ENCODE peak calls at places on chromosome 13, in five cellular contexts. Q, V, F, X and Y are unnamed samples.

GRCh38 chr13:109381546-109382180 is 404.7 kb downstream of the IRS2 start:
- DNase-seq in F (no peak), X (peak), V (no peak), Q (peak), Y (no peak)

GRCh38 chr13:27450921-27451461 is 627 bp upstream of the MTIF3 start:
- DNase-seq in X (peak), F (peak), V (no peak), Q (peak), Y (peak)

GRCh38 chr13:110116072-110116487 is 190.9 kb downstream of the COL4A1 start:
- DNase-seq in V (no peak), F (peak), X (peak), Q (peak), Y (peak)

GRCh38 chr13:49098198-49098597 is 121.9 kb upstream of the MLNR start:
- DNase-seq in X (peak), Q (peak), F (no peak), V (peak), Y (peak)

GRCh38 chr13:45492538-45492937 is 27.8 kb downstream of the COG3 start:
- DNase-seq in X (peak), Q (peak), V (no peak), F (no peak), Y (no peak)

GRCh38 chr13:21338156-21338555 is 120.9 kb downstream of the ZDHHC20 start:
- DNase-seq in Q (no peak), V (no peak), X (no peak), F (no peak), Y (no peak)

GRCh38 chr13:71979616-71980015 is 112.6 kb upstream of the DACH1 start:
- DNase-seq in Q (no peak), F (no peak), V (no peak), X (no peak), Y (no peak)

GRCh38 chr13:95660981-95661581 is 15.9 kb upstream of the DNAJC3 start:
- DNase-seq in X (peak), Q (peak), V (no peak), F (no peak), Y (no peak)

GRCh38 chr13:78876915-78877549 is 218.1 kb upstream of the OBI1 start:
- DNase-seq in F (no peak), V (no peak), Q (no peak), X (no peak), Y (no peak)

GRCh38 chr13:50780201-50781015 is 63.1 kb downstream of the DLEU7 start:
- DNase-seq in V (no peak), Q (no peak), X (no peak), F (no peak), Y (no peak)

GRCh38 chr13:103140001-103140671 is 73.9 kb upstream of the SLC10A2 start:
- DNase-seq in Q (no peak), X (no peak), V (peak), F (no peak), Y (no peak)

GRCh38 chr13:106623799-106624198 is 55.9 kb upstream of the ARGLU1 start:
- DNase-seq in V (no peak), X (no peak), Q (no peak), F (no peak), Y (no peak)

GRCh38 chr13:43058318-43058674 is 34.9 kb downstream of the DNAJC15 start:
- DNase-seq in X (peak), V (peak), F (no peak), Q (peak), Y (no peak)

GRCh38 chr13:65149687-65150086 is 2080.4 kb downstream of the PCDH9 start:
- DNase-seq in X (no peak), Q (no peak), V (no peak), F (no peak), Y (no peak)

GRCh38 chr13:33561627-33562026 is 256.3 kb upstream of the RFC3 start:
- DNase-seq in F (no peak), V (no peak), Q (no peak), X (no peak), Y (no peak)

GRCh38 chr13:113742000-113742441 is 17.0 kb upstream of the TMEM255B start:
- DNase-seq in V (peak), X (peak), Q (peak), F (no peak), Y (peak)

GRCh38 chr13:49225358-49226042 is 5.4 kb downstream of the MLNR start:
- DNase-seq in X (peak), Q (no peak), F (no peak), V (no peak), Y (no peak)

GRCh38 chr13:21053231-21053630 is 8.2 kb downstream of the LATS2 start:
- DNase-seq in F (no peak), Q (no peak), X (no peak), V (no peak), Y (no peak)

GRCh38 chr13:85798999-85799646 is at the start of gene SLITRK6:
- DNase-seq in F (no peak), Q (no peak), V (peak), X (peak), Y (no peak)

GRCh38 chr13:113493315-113493951 is 2.9 kb upstream of the DCUN1D2 start:
- DNase-seq in F (no peak), V (peak), X (peak), Q (peak), Y (no peak)

GRCh38 chr13:30403491-30403890 is 18.8 kb upstream of the UBE2L5 start:
- DNase-seq in Q (no peak), F (no peak), X (no peak), V (no peak), Y (no peak)

GRCh38 chr13:27569405-27569804 is 50.9 kb downstream of the LNX2 start:
- DNase-seq in X (no peak), Q (no peak), F (no peak), V (no peak), Y (no peak)

GRCh38 chr13:73138276-73138950 is 79.6 kb downstream of the KLF5 start:
- DNase-seq in V (peak), Q (peak), X (peak), F (no peak), Y (no peak)

GRCh38 chr13:73136776-73137175 is 78.0 kb downstream of the KLF5 start:
- DNase-seq in F (no peak), V (no peak), X (no peak), Q (peak), Y (no peak)

GRCh38 chr13:73141292-73141771 is 82.5 kb downstream of the KLF5 start:
- DNase-seq in X (peak), V (no peak), F (no peak), Q (no peak), Y (no peak)

GRCh38 chr13:73140804-73141203 is 82.0 kb downstream of the KLF5 start:
- DNase-seq in Q (no peak), V (no peak), X (no peak), F (no peak), Y (no peak)

GRCh38 chr13:73138967-73139491 is 80.2 kb downstream of the KLF5 start:
- DNase-seq in Q (no peak), V (peak), X (no peak), F (no peak), Y (no peak)
- H3K4me3 ChIP-seq in Q (no peak), V (peak), X (no peak), F (no peak), Y (no peak)

GRCh38 chr13:64073203-64073602 is 2657.6 kb upstream of the PCDH20 start:
- DNase-seq in Q (no peak), X (no peak), V (no peak), F (no peak), Y (no peak)
- H3K4me3 ChIP-seq in Q (no peak), X (no peak), V (peak), F (no peak), Y (no peak)

DNA sequence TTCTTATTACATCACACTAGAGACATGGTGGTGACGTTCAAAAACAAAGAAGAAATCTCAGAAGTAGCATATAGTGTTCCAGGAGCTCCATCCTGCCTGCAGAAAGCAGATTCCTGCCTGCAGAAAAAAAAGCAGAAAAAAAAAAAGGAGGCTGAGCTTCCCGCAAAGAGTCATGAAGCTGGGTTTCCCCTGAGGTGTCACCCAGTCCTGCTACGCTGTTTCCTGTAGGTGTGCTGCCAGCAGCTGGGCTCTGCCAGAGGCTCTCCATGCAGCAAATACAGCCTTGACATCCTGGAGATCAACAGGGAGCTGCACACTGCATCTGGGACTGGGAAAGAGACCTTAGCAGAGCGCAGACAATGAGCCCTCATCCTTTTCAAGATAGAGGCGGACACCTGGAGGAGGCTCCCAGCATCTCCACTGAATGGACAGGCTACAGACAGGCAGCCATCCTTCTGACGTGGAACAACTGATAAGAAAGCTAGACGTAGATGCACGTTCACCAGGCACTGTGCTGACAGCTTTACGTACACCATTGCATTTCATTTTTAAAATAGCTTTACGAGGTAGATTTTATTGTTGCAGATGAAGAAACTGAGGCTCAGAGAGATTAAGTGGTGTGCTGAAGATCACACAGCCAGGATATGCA is 350.9 kb downstream of the FOXO1 start:
- DNase-seq in F (no peak), Q (no peak), X (peak), V (no peak), Y (no peak)
- H3K4me3 ChIP-seq in F (no peak), Q (no peak), X (no peak), V (no peak), Y (no peak)

GRCh38 chr13:59787679-59788078 is 376.0 kb downstream of the DIAPH3 start:
- DNase-seq in V (no peak), Q (no peak), F (no peak), X (no peak), Y (no peak)

GRCh38 chr13:59776924-59777690 is 386.6 kb downstream of the DIAPH3 start:
- DNase-seq in X (peak), F (no peak), V (no peak), Q (peak), Y (no peak)

GRCh38 chr13:59780058-59780457 is 383.7 kb downstream of the DIAPH3 start:
- DNase-seq in Q (no peak), X (no peak), F (no peak), V (no peak), Y (no peak)

DNA sequence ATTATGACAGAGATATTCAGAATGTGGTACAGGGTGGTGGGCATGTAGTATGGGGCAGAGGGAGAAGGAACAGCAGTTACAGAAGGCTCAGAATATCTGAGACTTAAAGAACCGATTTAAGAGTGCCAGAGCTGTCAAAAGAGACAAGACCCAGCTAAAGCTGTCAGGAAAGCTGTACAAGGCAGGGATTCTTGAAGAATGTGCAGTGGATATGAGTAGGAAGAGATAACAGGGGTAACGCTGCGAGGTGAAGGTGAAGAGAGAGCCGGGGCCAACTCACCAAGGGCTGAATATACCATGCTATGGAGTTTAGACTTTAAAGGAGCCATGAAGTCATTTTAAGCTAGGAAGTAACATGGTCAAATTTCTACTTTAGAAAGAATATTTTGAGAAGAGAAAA is 381.0 kb downstream of the DIAPH3 start:
- DNase-seq in Q (no peak), V (no peak), F (no peak), X (peak), Y (no peak)
- H3K4me3 ChIP-seq in Q (no peak), V (no peak), F (no peak), X (no peak), Y (no peak)